ENCODE peak calls at places on chromosomes 4 and X, in four cellular contexts. X is M059J, S is non-pigmented ciliary epithelial cell, Y is fibroblast of the conjunctiva. P is an unnamed sample.

GRCh38 chrX:124033821-124034220 is 72.3 kb downstream of the STAG2 start:
- DNase-seq in Y (no peak), X (peak; percentile 64), S (no peak), P (peak; percentile 38)

GRCh38 chr4:170014359-170015008 is 11.7 kb downstream of the MFAP3L start:
- DNase-seq in S (no peak), X (peak; percentile 37), Y (no peak), P (no peak)

GRCh38 chrX:24260827-24261550 is 52.9 kb downstream of the SUPT20HL2 start:
- DNase-seq in S (no peak), X (no peak), Y (no peak), P (peak; percentile 75)

GRCh38 chr4:13642576-13642975 is 15.1 kb upstream of the BOD1L1 start:
- DNase-seq in S (no peak), X (peak; percentile 61), Y (peak; percentile 23), P (peak; percentile 85)

GRCh38 chr4:122552898-122553297 is 68.0 kb downstream of the IL21 start:
- DNase-seq in Y (no peak), S (no peak), X (no peak), P (no peak)

GRCh38 chr4:33200377-33200776 is 2480.2 kb downstream of the PCDH7 start:
- DNase-seq in X (no peak), S (no peak), Y (peak; percentile 12), P (no peak)

GRCh38 chr4:138749303-138749702 is 266.3 kb upstream of the NOCT start:
- DNase-seq in Y (peak; percentile 8), S (peak; percentile 49), X (peak; percentile 28), P (peak; percentile 77)

GRCh38 chr4:149711588-149711987 is 104.1 kb downstream of the IQCM start:
- DNase-seq in Y (no peak), X (no peak), S (no peak), P (no peak)

GRCh38 chr4:134126955-134127354 is 74.6 kb downstream of the PABPC4L start:
- DNase-seq in S (no peak), Y (no peak), X (no peak), P (no peak)

GRCh38 chrX:66126671-66127070 is 37.4 kb upstream of the HEPH start:
- DNase-seq in X (no peak), Y (no peak), S (no peak), P (no peak)

GRCh38 chr4:8044699-8045098 is 105.0 kb upstream of the AFAP1 start:
- DNase-seq in X (no peak), S (no peak), Y (no peak), P (no peak)

GRCh38 chr4:13521047-13521446 is 23.3 kb downstream of the NKX3-2 start:
- DNase-seq in Y (no peak), S (no peak), X (no peak), P (no peak)